ENCODE peak calls at places on chromosomes 5 and 9, in four cellular contexts. T, W, V and B are unnamed samples.

GRCh38 chr9:127931092-127931881 is 710 bp upstream of the PIP5KL1 start:
- DNase-seq in T (no peak), V (no peak), W (peak), B (peak)

GRCh38 chr9:113808391-113809191 is 67.5 kb upstream of the ZNF618 start:
- DNase-seq in W (no peak), T (peak), V (no peak), B (peak)

GRCh38 chr9:94772654-94773303 is 46.3 kb downstream of the AOPEP start:
- DNase-seq in V (peak), W (no peak), T (no peak), B (no peak)

GRCh38 chr9:1217076-1217475 is 166.9 kb downstream of the DMRT2 start:
- DNase-seq in T (no peak), W (no peak), V (no peak), B (no peak)

GRCh38 chr5:14687023-14687665 is 22.6 kb downstream of the OTULIN start:
- DNase-seq in W (no peak), V (no peak), T (no peak), B (no peak)

GRCh38 chr9:74800226-74800625 is 87.5 kb downstream of the TRPM6 start:
- DNase-seq in V (no peak), W (no peak), T (no peak), B (no peak)

GRCh38 chr9:110886832-110887231 is 151.4 kb downstream of the LPAR1 start:
- DNase-seq in V (no peak), T (no peak), W (no peak), B (no peak)

GRCh38 chr9:123825337-123825736 is 104.6 kb downstream of the DENND1A start:
- DNase-seq in W (no peak), V (no peak), T (no peak), B (no peak)

GRCh38 chr5:108481355-108481931 is 99.5 kb upstream of the FBXL17 start:
- DNase-seq in V (peak), T (no peak), W (no peak), B (no peak)

GRCh38 chr5:158140120-158140778 is 281.3 kb upstream of the CLINT1 start:
- DNase-seq in V (no peak), W (no peak), T (peak), B (no peak)

GRCh38 chr5:16809816-16810502 is 126.1 kb downstream of the MYO10 start:
- DNase-seq in V (no peak), T (peak), W (no peak), B (no peak)

GRCh38 chr5:1005904-1006655 is 2.5 kb upstream of the NKD2 start:
- DNase-seq in W (no peak), V (no peak), T (peak), B (peak)